ENCODE peak calls at places on chromosomes 7 and 10, in eight cellular contexts. A, B, W, J, E, X, T and F are unnamed samples.

GRCh38 chr10:29028486-29028885 is 260.4 kb upstream of the LYZL1 start:
- DNase-seq in A (no peak), X (no peak), E (no peak), J (no peak), B (no peak), W (no peak), T (no peak), F (no peak)

GRCh38 chr10:76874151-76874550 is 763.5 kb downstream of the KCNMA1 start:
- DNase-seq in T (no peak), J (no peak), W (no peak), X (no peak), A (no peak), E (peak), B (no peak), F (no peak)

GRCh38 chr10:24307696-24308476 is 98.9 kb downstream of the KIAA1217 start:
- DNase-seq in T (no peak), X (no peak), J (no peak), E (no peak), B (no peak), W (no peak), A (no peak), F (no peak)

GRCh38 chr7:102992820-102993531 is 80.2 kb downstream of the LRRC17 start:
- DNase-seq in B (no peak), W (peak), J (no peak), T (peak), X (no peak), A (no peak), E (peak), F (peak)

GRCh38 chr7:81457858-81458522 is 311.9 kb downstream of the HGF start:
- DNase-seq in E (peak), J (no peak), W (peak), A (no peak), X (no peak), T (peak), B (no peak), F (no peak)

GRCh38 chr10:51103818-51104217 is 29.5 kb downstream of the PRKG1 start:
- DNase-seq in E (peak), J (no peak), A (no peak), X (no peak), T (no peak), B (no peak), W (peak), F (no peak)

GRCh38 chr10:114375082-114375481 is 29.2 kb downstream of the AFAP1L2 start:
- DNase-seq in W (no peak), T (peak), J (no peak), B (no peak), A (no peak), X (no peak), E (peak), F (no peak)

GRCh38 chr10:22686347-22686746 is 28.0 kb downstream of the PIP4K2A start:
- DNase-seq in X (no peak), J (no peak), W (no peak), A (no peak), T (no peak), B (no peak), E (no peak), F (no peak)

GRCh38 chr7:29564455-29565185 is 985 bp downstream of the PRR15 start:
- DNase-seq in E (peak), X (peak), B (no peak), W (peak), T (peak), A (peak), J (peak), F (peak)

GRCh38 chr10:130040351-130040750 is 70.3 kb downstream of the C10orf143 start:
- DNase-seq in W (no peak), A (peak), X (no peak), J (no peak), E (no peak), T (no peak), B (no peak), F (no peak)

GRCh38 chr7:30869794-30870491 is 41.7 kb upstream of the AQP1 start:
- DNase-seq in E (no peak), J (no peak), T (no peak), W (no peak), A (no peak), X (no peak), B (no peak), F (no peak)

GRCh38 chr7:155303039-155303593 is 5.4 kb downstream of the INSIG1 start:
- DNase-seq in E (no peak), T (no peak), A (no peak), J (no peak), W (no peak), B (no peak), X (no peak), F (no peak)

GRCh38 chr7:24825931-24826661 is 68.8 kb upstream of the GSDME start:
- DNase-seq in J (peak), T (peak), B (peak), E (peak), A (no peak), W (peak), X (peak), F (no peak)

GRCh38 chr10:74841265-74841973 is 15.0 kb downstream of the KAT6B start:
- DNase-seq in J (no peak), E (no peak), B (no peak), W (no peak), T (no peak), X (no peak), A (no peak), F (no peak)

GRCh38 chr7:139948587-139948986 is 114.2 kb downstream of the PARP12 start:
- DNase-seq in T (no peak), A (no peak), X (no peak), B (no peak), J (no peak), E (no peak), W (no peak), F (no peak)

GRCh38 chr7:152851326-152851725 is 91.8 kb downstream of the ACTR3B start:
- DNase-seq in J (no peak), W (no peak), X (no peak), T (no peak), A (no peak), B (no peak), E (no peak), F (no peak)

GRCh38 chr7:138328215-138328614 is 131.8 kb upstream of the TRIM24 start:
- DNase-seq in X (no peak), E (no peak), T (no peak), B (no peak), J (no peak), A (no peak), W (no peak), F (no peak)

GRCh38 chr10:31754803-31755624 is 173.6 kb downstream of the ARHGAP12 start:
- DNase-seq in T (peak), X (no peak), J (no peak), E (peak), W (peak), A (no peak), B (no peak), F (no peak)

GRCh38 chr10:56622335-56622973 is 261.4 kb upstream of the ZWINT start:
- DNase-seq in J (no peak), B (no peak), W (no peak), E (no peak), T (no peak), X (no peak), A (no peak), F (no peak)

GRCh38 chr10:77608281-77608680 is 29.3 kb downstream of the KCNMA1 start:
- DNase-seq in B (no peak), E (no peak), A (no peak), J (no peak), X (no peak), W (no peak), T (no peak), F (no peak)

GRCh38 chr7:143484059-143484458 is 6.4 kb downstream of the TAS2R41 start:
- DNase-seq in E (no peak), J (no peak), T (no peak), W (no peak), X (no peak), B (no peak), A (no peak), F (no peak)

GRCh38 chr7:17456541-17456940 is 158.1 kb downstream of the AHR start:
- DNase-seq in W (no peak), B (no peak), T (no peak), A (no peak), J (no peak), X (no peak), E (peak), F (no peak)

GRCh38 chr10:52875341-52875740 is 102.8 kb upstream of the MBL2 start:
- DNase-seq in E (no peak), T (no peak), A (no peak), X (no peak), J (no peak), W (no peak), B (no peak), F (no peak)

GRCh38 chr10:52870562-52870961 is 98.0 kb upstream of the MBL2 start:
- DNase-seq in T (no peak), A (no peak), W (no peak), X (no peak), E (peak), J (no peak), B (no peak), F (no peak)

GRCh38 chr10:52874541-52874940 is 102.0 kb upstream of the MBL2 start:
- DNase-seq in E (no peak), J (no peak), T (no peak), B (no peak), A (no peak), W (no peak), X (no peak), F (no peak)

DNA sequence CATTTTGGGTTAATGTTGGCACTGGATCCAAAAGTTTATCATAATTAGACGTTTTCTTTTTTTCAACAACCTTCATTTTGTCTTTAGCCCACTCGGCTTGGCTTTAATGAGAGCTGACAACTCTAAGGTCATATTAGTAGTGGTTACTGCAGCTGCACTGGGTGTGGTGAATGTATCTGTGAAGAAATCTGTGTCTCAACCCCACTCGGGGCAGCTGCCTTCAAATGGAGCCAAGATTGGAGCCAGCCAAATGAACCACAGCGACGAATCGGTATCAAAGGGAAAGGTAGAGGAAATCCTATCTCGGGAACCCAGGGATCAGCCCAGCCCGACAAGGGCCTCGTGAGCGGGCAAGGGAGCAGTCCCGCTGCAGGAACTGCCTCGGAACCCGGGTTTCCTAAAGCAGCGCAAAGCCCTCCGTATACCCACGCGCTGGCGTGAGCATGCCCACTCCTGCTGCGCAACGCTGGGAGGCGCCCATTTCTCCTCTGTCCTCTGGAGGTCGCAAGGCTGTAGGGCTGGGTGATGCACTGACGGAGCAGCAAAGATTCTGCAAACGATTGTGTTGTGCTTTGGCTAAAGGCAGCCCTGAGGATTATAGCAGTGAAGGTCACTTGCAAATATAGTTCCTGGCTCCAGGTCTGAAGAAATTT is 98.7 kb upstream of the MBL2 start:
- DNase-seq in X (no peak), A (no peak), B (no peak), W (no peak), T (no peak), E (no peak), J (no peak), F (no peak)
- TF ChIP-seq CTCF in X (no peak), A (no peak), B (no peak), W (no peak), T (no peak), E (no peak), J (no peak), F (no peak)

DNA sequence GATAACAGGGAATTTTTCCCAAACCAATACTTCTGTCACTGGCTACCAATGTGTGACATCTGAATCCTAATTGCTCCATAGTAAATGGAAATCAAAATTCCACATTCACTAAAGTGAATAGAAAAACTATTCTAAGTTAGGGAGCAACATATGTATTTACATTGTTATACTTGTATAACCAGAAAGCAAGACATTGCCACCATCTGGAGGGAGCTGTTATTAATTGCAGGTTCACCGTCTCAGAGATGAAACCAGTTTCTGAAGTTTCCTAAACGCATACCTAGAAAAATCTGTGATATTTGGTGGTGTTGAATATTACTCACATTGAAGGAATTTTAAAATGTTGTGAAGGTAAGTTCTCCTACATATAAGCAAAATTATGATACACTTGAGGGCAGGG is 390.1 kb downstream of the NXPH1 start:
- DNase-seq in J (no peak), A (no peak), B (no peak), X (no peak), W (no peak), T (peak), E (no peak), F (no peak)
- TF ChIP-seq CTCF in J (no peak), A (no peak), B (no peak), X (no peak), W (no peak), T (no peak), E (no peak), F (no peak)

GRCh38 chr10:48504141-48504885 is 100.6 kb downstream of the ARHGAP22 start:
- DNase-seq in X (no peak), E (no peak), B (no peak), J (no peak), T (no peak), A (no peak), W (no peak), F (no peak)
- TF ChIP-seq CTCF in X (no peak), E (no peak), B (no peak), J (no peak), T (no peak), A (no peak), W (no peak), F (no peak)

GRCh38 chr7:35545831-35546230 is 149.1 kb downstream of the HERPUD2 start:
- DNase-seq in J (no peak), E (no peak), T (no peak), X (no peak), A (no peak), W (no peak), B (no peak), F (no peak)

GRCh38 chr7:35546691-35547090 is 148.2 kb downstream of the HERPUD2 start:
- DNase-seq in A (no peak), X (no peak), J (no peak), W (no peak), B (no peak), T (no peak), E (no peak), F (no peak)

GRCh38 chr7:35550831-35551230 is 144.1 kb downstream of the HERPUD2 start:
- DNase-seq in E (no peak), W (no peak), A (no peak), B (no peak), T (no peak), J (no peak), X (no peak), F (no peak)

GRCh38 chr7:35549781-35550180 is 145.2 kb downstream of the HERPUD2 start:
- DNase-seq in T (no peak), X (no peak), B (no peak), W (no peak), E (no peak), A (no peak), J (no peak), F (no peak)

DNA sequence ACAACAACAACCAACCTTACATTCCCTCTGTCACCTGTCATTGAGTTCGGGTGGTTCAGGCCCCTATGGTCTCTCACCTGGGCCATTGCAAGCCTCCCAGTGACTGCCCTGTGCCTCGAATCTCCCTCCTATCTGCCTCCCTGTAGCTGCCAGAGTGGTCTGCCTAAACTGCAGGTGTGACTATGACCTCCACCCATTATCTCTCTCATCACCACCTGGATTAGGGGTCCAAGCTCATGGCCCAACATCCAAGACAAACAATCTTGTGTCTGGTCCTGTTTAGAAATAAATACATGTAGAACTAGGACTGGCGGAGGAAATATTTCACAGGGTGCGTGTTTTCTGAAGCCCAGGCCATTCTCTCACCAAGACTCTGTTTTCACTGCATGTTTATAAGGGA is 146.6 kb downstream of the HERPUD2 start:
- DNase-seq in X (no peak), W (no peak), E (no peak), T (no peak), A (no peak), B (no peak), J (no peak), F (no peak)
- TF ChIP-seq CTCF in X (no peak), W (no peak), E (no peak), T (no peak), A (no peak), B (no peak), J (no peak), F (no peak)

DNA sequence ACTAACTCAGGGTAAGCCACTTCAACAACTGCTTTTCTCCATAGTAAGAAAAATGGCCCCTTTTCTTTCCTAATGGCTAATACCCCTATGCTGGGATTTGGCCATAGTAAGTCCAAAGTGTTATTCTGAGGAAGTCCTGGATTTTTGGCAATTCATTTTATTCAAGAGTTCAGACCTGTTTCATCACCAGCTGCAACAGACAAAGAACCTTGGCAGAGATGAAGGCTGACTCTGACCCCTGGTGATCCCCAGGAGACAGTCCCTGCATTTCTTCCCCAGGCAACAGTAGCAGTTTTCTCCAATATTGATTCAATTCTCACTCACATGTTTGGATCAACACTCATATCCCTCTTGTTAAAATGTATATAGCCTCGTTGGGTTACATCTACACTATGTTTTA is 145.2 kb downstream of the RNF133 start:
- DNase-seq in T (no peak), X (no peak), W (no peak), A (no peak), E (no peak), B (no peak), J (no peak), F (no peak)
- TF ChIP-seq CTCF in T (no peak), X (no peak), W (no peak), A (no peak), E (no peak), B (no peak), J (no peak), F (no peak)

GRCh38 chr7:56033671-56034432 is 17.4 kb downstream of the PSPH start:
- DNase-seq in A (peak), B (peak), X (peak), W (peak), T (peak), J (peak), E (peak), F (no peak)
- TF ChIP-seq CTCF in A (peak), B (no peak), X (no peak), W (peak), T (peak), J (peak), E (no peak), F (peak)

DNA sequence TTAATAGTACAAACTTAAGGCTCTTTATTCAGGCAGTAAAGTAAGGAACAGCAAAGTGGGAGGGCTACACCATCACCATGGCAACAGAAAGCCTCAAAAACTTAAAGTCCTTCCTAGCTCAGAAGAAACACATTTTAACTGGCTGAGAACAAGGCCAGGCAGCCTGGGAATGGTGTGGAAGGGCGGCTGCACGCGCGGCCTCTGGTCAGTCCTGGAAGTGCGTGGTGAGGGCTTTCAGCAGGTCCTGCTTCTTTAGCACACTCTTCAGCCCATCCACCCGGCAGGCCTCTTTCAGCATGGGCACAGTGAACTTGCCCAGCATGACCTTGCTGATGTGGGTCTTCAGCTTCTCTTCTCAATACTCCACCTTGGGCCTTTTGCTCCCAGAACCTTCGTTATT is 133.0 kb downstream of the CYP26A1 start:
- DNase-seq in A (no peak), X (no peak), T (peak), B (no peak), W (no peak), E (no peak), J (no peak), F (no peak)
- TF ChIP-seq CTCF in A (no peak), X (no peak), T (no peak), B (no peak), W (peak), E (no peak), J (no peak), F (no peak)

DNA sequence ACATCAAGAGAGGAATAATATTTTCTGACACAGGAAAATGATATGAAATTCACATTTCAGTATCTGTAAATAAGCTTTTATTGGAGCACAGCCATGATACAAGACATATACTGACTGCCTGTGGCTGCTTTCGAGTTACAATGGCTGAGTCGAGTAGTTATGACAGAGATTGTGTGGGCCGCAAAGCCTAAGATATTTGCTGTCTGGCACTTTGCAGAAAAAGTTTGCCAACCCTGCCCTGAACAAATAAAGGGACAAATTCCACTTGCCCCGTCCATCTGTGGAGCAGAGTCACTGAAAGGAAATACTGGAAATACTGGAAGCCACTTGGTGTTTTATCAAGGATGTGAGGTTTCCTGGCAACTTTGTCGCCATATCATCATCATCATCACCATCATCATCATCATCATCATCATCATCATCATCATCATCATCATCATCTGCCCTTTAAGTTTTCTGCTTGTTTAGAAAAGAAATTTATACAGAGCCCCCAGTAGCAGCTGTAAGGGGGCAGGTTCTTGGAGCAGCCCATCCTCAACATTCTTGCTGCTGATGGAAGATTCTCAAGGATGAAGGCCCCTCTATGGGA is 85.8 kb downstream of the TCF7L2 start:
- DNase-seq in J (peak), W (no peak), E (peak), X (no peak), A (no peak), B (no peak), T (peak), F (no peak)
- TF ChIP-seq CTCF in J (no peak), W (no peak), E (no peak), X (no peak), A (no peak), B (no peak), T (no peak), F (no peak)

GRCh38 chr10:71747039-71747807 is 26.1 kb downstream of the VSIR start:
- DNase-seq in A (no peak), B (no peak), W (no peak), J (no peak), T (no peak), E (no peak), X (no peak), F (no peak)

GRCh38 chr10:71744897-71745658 is 25.5 kb upstream of the C10orf105 start:
- DNase-seq in E (no peak), T (no peak), B (no peak), J (no peak), W (no peak), X (no peak), A (no peak), F (no peak)

GRCh38 chr10:71745659-71746250 is 26.2 kb upstream of the C10orf105 start:
- DNase-seq in J (no peak), B (no peak), X (no peak), T (no peak), E (no peak), W (no peak), A (no peak), F (no peak)

GRCh38 chr10:71747808-71748523 is 25.4 kb downstream of the VSIR start:
- DNase-seq in X (no peak), A (no peak), B (no peak), E (no peak), J (peak), W (no peak), T (no peak), F (no peak)

GRCh38 chr10:71746344-71747037 is 26.8 kb downstream of the VSIR start:
- DNase-seq in W (no peak), J (peak), A (no peak), B (peak), T (no peak), E (no peak), X (peak), F (no peak)
- TF ChIP-seq CTCF in W (no peak), J (no peak), A (peak), B (no peak), T (no peak), E (no peak), X (no peak), F (no peak)

GRCh38 chr10:103238506-103239252 is 7.0 kb upstream of the RPEL1 start:
- DNase-seq in T (peak), E (peak), A (no peak), J (peak), X (peak), W (peak), B (no peak), F (peak)
- TF ChIP-seq CTCF in T (peak), E (peak), A (no peak), J (peak), X (no peak), W (peak), B (no peak), F (peak)